ENCODE peak calls at places on chromosomes 6 and 20, in five cellular contexts. O is mesothelial cell of epicardium, H is Ammon's horn, W is IMR-90, Z is lower lobe of right lung. N is an unnamed sample.

GRCh38 chr20:48298851-48299484 is 513.7 kb upstream of the SULF2 start:
- DNase-seq in O (peak), H (no peak), W (peak), Z (no peak), N (no peak)

GRCh38 chr6:11662323-11662722 is 116.3 kb downstream of the ADTRP start:
- DNase-seq in O (no peak), H (no peak), W (no peak), Z (no peak), N (no peak)

GRCh38 chr6:149060985-149061760 is 256.3 kb upstream of the TAB2 start:
- DNase-seq in O (no peak), H (no peak), W (peak), Z (no peak), N (no peak)

GRCh38 chr6:52499026-52499425 is 77.8 kb downstream of the TRAM2 start:
- DNase-seq in O (no peak), H (no peak), W (peak), Z (no peak), N (no peak)

GRCh38 chr6:81226957-81227356 is 525.5 kb downstream of the TENT5A start:
- DNase-seq in O (no peak), H (no peak), W (no peak), Z (no peak), N (no peak)

GRCh38 chr6:101083533-101084172 is 202.5 kb upstream of the ASCC3 start:
- DNase-seq in O (no peak), H (no peak), W (peak), Z (no peak), N (no peak)

GRCh38 chr6:133026705-133027104 is 212.3 kb downstream of the RPS12 start:
- DNase-seq in O (no peak), H (no peak), W (no peak), Z (no peak), N (no peak)

GRCh38 chr6:76230711-76231110 is 158.2 kb upstream of the IMPG1 start:
- DNase-seq in O (no peak), H (no peak), W (no peak), Z (no peak), N (no peak)

GRCh38 chr6:168122521-168122920 is 43.5 kb upstream of the FRMD1 start:
- DNase-seq in O (peak), H (no peak), W (no peak), Z (no peak), N (no peak)

GRCh38 chr6:44542401-44543116 is 155.1 kb downstream of the CDC5L start:
- DNase-seq in O (peak), H (peak), W (no peak), Z (no peak), N (no peak)

GRCh38 chr6:155186052-155186658 is 77.7 kb upstream of the CLDN20 start:
- DNase-seq in O (no peak), H (no peak), W (peak), Z (no peak), N (no peak)

GRCh38 chr20:43893930-43894329 is 20.7 kb upstream of the TOX2 start:
- DNase-seq in O (no peak), H (no peak), W (peak), Z (no peak), N (no peak)

GRCh38 chr6:15444881-15445280 is 199.0 kb downstream of the JARID2 start:
- DNase-seq in O (no peak), H (no peak), W (no peak), Z (no peak), N (no peak)

GRCh38 chr20:8432435-8433148 is 300.5 kb downstream of the PLCB1 start:
- DNase-seq in O (no peak), H (no peak), W (no peak), Z (no peak), N (no peak)

GRCh38 chr6:31771992-31772358 is 5.2 kb downstream of the VWA7 start:
- DNase-seq in O (no peak), H (no peak), W (peak), Z (no peak), N (no peak)

GRCh38 chr6:108080010-108080780 is 5.7 kb upstream of the OSTM1 start:
- DNase-seq in O (no peak), H (no peak), W (peak), Z (no peak), N (no peak)

GRCh38 chr6:159633196-159633595 is 59.8 kb downstream of the SOD2 start:
- DNase-seq in O (no peak), H (no peak), W (peak), Z (no peak), N (no peak)

GRCh38 chr6:159806021-159806458 is 6.0 kb downstream of the PNLDC1 start:
- DNase-seq in O (no peak), H (no peak), W (no peak), Z (peak), N (no peak)

GRCh38 chr6:169880516-169880915 is 129.1 kb downstream of the ERMARD start:
- DNase-seq in O (no peak), H (no peak), W (no peak), Z (no peak), N (no peak)

GRCh38 chr20:57398231-57398821 is 7.1 kb downstream of the RBM38 start:
- DNase-seq in O (no peak), H (no peak), W (no peak), Z (peak), N (no peak)

GRCh38 chr6:6823568-6824224 is 235.2 kb downstream of the LY86 start:
- DNase-seq in O (no peak), H (peak), W (no peak), Z (no peak), N (no peak)

GRCh38 chr6:160102956-160103824 is 18.4 kb upstream of the SLC22A1 start:
- DNase-seq in O (no peak), H (no peak), W (peak), Z (no peak), N (no peak)

GRCh38 chr20:4161447-4162251 is 146.3 kb upstream of the RNF24 start:
- DNase-seq in O (no peak), H (no peak), W (no peak), Z (peak), N (no peak)

GRCh38 chr6:26329763-26330511 is 35.1 kb upstream of the BTN3A2 start:
- DNase-seq in O (no peak), H (peak), W (peak), Z (no peak), N (peak)

GRCh38 chr6:137750284-137750683 is 116.8 kb upstream of the TNFAIP3 start:
- DNase-seq in O (no peak), H (no peak), W (no peak), Z (no peak), N (no peak)

GRCh38 chr6:70280462-70280861 is 22.4 kb downstream of the COL9A1 start:
- DNase-seq in O (no peak), H (no peak), W (no peak), Z (no peak), N (no peak)

GRCh38 chr6:147161253-147161973 is 42.8 kb upstream of the STXBP5 start:
- DNase-seq in O (no peak), H (no peak), W (no peak), Z (no peak), N (no peak)

GRCh38 chr6:45513331-45513730 is 135.6 kb upstream of the SUPT3H start:
- DNase-seq in O (no peak), H (no peak), W (no peak), Z (no peak), N (no peak)